ENCODE peak calls at places on chromosomes 16 and 17, in five cellular contexts. B is A549, A is heart left ventricle, Z is esophagus muscularis mucosa, R is left ventricle myocardium inferior. C is an unnamed sample.

GRCh38 chr16:31427441-31428276 is 501 bp downstream of the COX6A2 start:
- DNase-seq in A (peak; percentile 87), Z (no peak), B (no peak), R (peak; percentile 70), C (no peak)

GRCh38 chr17:43212641-43213490 is 1.2 kb downstream of the TMEM106A start:
- DNase-seq in R (no peak), Z (no peak), A (no peak), B (no peak), C (no peak)

GRCh38 chr17:19533036-19533717 is 477 bp upstream of the SLC47A1 start:
- DNase-seq in Z (no peak), B (no peak), R (no peak), A (no peak), C (no peak)

GRCh38 chr16:28255838-28256237 is 36.5 kb upstream of the SBK1 start:
- DNase-seq in B (no peak), A (no peak), Z (no peak), R (no peak), C (no peak)

GRCh38 chr16:50671644-50672260 is 9.4 kb downstream of the SNX20 start:
- DNase-seq in R (no peak), Z (no peak), B (peak; percentile 62), A (no peak), C (no peak)

GRCh38 chr17:606501-607243 is 108.0 kb downstream of the VPS53 start:
- DNase-seq in A (no peak), Z (no peak), R (no peak), B (peak; percentile 58), C (no peak)

GRCh38 chr16:58464047-58464915 is 35.7 kb upstream of the NDRG4 start:
- DNase-seq in Z (no peak), A (no peak), B (no peak), R (peak; percentile 53), C (no peak)

GRCh38 chr16:642189-643049 is 791 bp downstream of the MCRIP2 start:
- DNase-seq in A (no peak), B (peak; percentile 52), Z (no peak), R (peak; percentile 67), C (no peak)

GRCh38 chr17:82356845-82357355 is 2.1 kb upstream of the TEX19 start:
- DNase-seq in Z (no peak), B (no peak), R (no peak), A (no peak), C (peak; percentile 44)

DNA sequence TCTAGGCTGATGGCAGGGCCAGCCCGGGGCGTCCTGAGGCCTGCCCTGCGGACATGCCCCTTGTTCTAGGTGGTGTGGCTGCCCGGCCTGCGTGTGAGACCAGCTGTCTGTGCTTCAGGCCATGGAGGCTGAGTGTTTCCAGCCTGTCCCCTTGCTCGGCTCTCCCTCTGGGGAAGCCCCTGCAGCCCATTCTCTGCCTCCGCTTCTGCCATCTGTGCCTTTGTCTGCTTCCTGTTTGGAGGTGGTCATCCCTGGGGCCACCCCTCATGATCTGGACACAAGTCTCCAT is 184.7 kb downstream of the SEC14L1 start:
- DNase-seq in Z (no peak), B (no peak), R (no peak), A (no peak), C (no peak)
- H3K4me1 ChIP-seq in Z (peaks cover 83% of the 10 kb centered on the region), B (peaks cover 87% of the 10 kb centered on the region), R (peaks cover 52% of the 10 kb centered on the region), A (peaks cover 27% of the 10 kb centered on the region), C (peaks cover 59% of the 10 kb centered on the region)

DNA sequence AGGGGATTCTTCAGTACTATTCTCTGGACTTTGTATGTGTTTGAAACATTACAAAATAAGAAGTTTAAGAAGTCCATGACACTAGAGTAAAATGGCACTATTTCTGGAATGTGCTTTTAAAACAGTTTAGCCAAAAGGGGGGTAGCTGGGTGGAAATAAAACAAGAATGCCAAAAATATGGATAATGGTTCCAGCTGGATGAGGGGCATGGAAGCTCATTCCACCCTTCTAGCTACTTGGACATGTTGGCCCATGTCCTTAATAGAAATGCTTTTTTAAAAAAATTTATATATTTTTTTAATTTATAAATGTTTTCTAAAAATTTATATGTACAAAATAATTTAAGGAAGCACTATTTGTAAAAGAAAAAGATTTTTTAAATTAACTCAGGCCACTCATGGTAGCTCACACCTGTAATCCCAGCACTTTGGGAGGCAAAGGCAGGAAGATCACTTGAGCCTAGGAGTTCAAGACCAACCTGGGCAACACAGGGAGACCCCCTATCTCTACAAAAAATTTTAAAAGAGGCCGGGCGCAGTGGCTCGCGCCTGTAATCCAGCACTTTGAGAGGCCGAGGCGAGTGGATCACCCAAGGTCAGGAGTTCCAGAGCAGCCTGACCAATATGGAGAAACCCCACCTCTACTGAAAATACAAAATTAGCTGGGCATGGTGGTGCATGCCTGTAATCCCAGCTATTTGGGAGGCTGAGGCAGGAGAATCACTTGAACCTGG is 12.8 kb downstream of the ZC3H7A start:
- DNase-seq in Z (no peak), B (no peak), A (no peak), R (no peak), C (no peak)
- H3K4me3 ChIP-seq in Z (no peak overlapping the region), B (no peak overlapping the region), A (no peak overlapping the region), R (peak overlapping the region; percentile 48), C (no peak overlapping the region)

DNA sequence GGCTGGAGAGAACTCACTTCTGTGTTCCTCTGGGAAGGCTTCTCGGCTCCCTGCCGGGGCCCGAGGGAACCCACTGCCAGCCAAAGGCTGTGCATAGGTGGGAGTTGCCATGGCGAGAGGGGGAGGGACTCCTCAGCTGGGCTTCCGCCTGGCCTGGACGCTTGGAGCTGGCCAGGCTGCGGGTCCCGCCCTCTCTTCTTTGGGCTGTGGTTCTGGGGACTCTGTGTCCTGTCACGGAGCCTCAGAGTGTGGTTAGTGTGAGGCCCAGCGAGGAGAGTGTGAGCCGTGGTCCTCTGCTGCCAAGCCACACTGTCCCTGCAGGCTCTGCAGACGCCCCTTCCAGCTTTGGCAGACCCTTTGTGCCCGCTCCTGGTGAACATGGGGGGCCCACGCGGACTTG is 123.1 kb downstream of the OR1D5 start:
- DNase-seq in A (peak; percentile 77), B (no peak), R (peak; percentile 70), Z (no peak), C (no peak)
- H3K27ac ChIP-seq in A (peak overlapping the region; percentile 56), B (peak overlapping the region; percentile 45), R (peak overlapping the region; percentile 85), Z (no peak overlapping the region), C (no peak overlapping the region)

GRCh38 chr16:83054302-83054701 is 427.5 kb downstream of the CDH13 start:
- DNase-seq in Z (no peak), B (no peak), A (no peak), R (no peak), C (no peak)

GRCh38 chr16:83059237-83059636 is 432.5 kb downstream of the CDH13 start:
- DNase-seq in Z (no peak), R (no peak), B (no peak), A (no peak), C (no peak)

GRCh38 chr16:83058376-83058775 is 431.6 kb downstream of the CDH13 start:
- DNase-seq in Z (no peak), R (no peak), A (no peak), B (no peak), C (peak; percentile 52)
- H3K4me1 ChIP-seq in Z (no peaks in the 10 kb centered on the region), R (peaks cover 2% of the 10 kb centered on the region), A (no peaks in the 10 kb centered on the region), B (no peaks in the 10 kb centered on the region), C (peaks cover 6% of the 10 kb centered on the region)

GRCh38 chr17:40018211-40019121 is 3.2 kb downstream of the CSF3 start:
- DNase-seq in B (no peak), Z (no peak), R (peak; percentile 50), A (peak; percentile 75), C (no peak)
- H3K4me3 ChIP-seq in B (no peak overlapping the region), Z (no peak overlapping the region), R (no peak overlapping the region), A (no peak overlapping the region), C (no peak overlapping the region)

DNA sequence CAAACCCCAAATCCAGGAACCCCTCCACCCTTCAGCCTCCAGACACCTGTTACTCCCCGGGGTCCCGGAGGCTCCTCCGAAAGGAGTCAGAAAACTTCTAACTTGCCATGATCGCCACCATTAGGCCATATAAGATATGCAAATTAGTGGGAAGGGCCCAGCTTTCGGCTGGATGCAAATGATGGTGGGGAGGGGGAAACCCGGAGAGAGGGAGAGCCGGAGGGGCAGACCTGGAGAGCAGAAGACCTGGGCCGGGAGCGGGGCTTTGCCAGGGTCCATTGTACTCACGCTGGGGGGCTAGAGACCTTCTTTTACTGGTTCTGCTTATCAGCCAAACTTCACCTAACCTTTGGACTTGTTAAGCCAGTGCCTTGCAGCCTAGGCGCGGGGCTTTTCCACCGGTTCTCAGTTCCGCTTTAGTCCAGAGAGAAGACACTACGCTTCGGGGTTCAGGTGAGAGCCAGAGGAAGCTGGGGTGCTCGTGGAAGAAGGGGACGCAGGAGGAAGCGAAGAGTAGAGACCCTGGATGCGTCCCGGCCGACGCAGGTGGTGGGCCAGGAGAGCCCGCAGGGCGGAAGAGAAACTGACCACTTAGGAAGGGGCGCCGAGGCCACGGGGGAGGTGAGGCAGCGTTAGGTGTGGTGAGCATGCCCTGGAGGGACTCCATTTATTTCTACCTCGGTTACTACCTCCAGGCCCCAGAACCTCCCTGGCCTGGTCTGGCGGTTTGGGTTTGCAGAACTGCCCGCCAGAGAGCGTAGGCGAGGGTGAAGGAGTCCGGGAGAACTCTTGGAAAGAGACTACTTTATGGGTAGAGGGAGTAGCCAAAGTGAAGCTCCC is at the start of gene HNF1B:
- DNase-seq in B (peak; percentile 68), A (no peak), Z (no peak), R (no peak), C (no peak)
- H3K27ac ChIP-seq in B (peak within 1 kb of the TSS; percentile 94), A (no peak within 1 kb of the TSS), Z (no peak within 1 kb of the TSS), R (no peak within 1 kb of the TSS), C (no peak within 1 kb of the TSS)

GRCh38 chr17:57316361-57316760 is 60.0 kb downstream of the MSI2 start:
- DNase-seq in A (no peak), R (no peak), B (no peak), Z (no peak), C (no peak)
- H3K4me1 ChIP-seq in A (no peaks in the 10 kb centered on the region), R (peaks cover 27% of the 10 kb centered on the region), B (peaks cover 6% of the 10 kb centered on the region), Z (no peaks in the 10 kb centered on the region), C (no peaks in the 10 kb centered on the region)

GRCh38 chr17:6753565-6753964 is 2.3 kb upstream of the XAF1 start:
- DNase-seq in R (no peak), B (no peak), Z (no peak), A (no peak), C (no peak)

GRCh38 chr17:6755281-6755680 is 565 bp upstream of the XAF1 start:
- DNase-seq in R (peak; percentile 76), A (peak; percentile 80), Z (no peak), B (no peak), C (no peak)

GRCh38 chr17:6756425-6757012 is 673 bp downstream of the XAF1 start:
- DNase-seq in Z (no peak), B (no peak), A (no peak), R (no peak), C (peak; percentile 9)

GRCh38 chr17:6757747-6758146 is 1.9 kb downstream of the XAF1 start:
- DNase-seq in Z (no peak), A (no peak), B (no peak), R (no peak), C (no peak)

GRCh38 chr17:6755731-6756184 is at the start of gene XAF1:
- DNase-seq in A (peak; percentile 71), R (peak; percentile 26), Z (no peak), B (no peak), C (peak; percentile 69)
- H3K4me3 ChIP-seq in A (peak within 1 kb of the TSS; percentile 49), R (peak within 1 kb of the TSS; percentile 73), Z (peak within 1 kb of the TSS; percentile 53), B (no peak within 1 kb of the TSS), C (peak within 1 kb of the TSS; percentile 41)

GRCh38 chr16:2855536-2855935 is 2.4 kb downstream of the PRSS22 start:
- DNase-seq in B (no peak), Z (no peak), A (no peak), R (no peak), C (no peak)
- H3K27ac ChIP-seq in B (peak overlapping the region; percentile 15), Z (no peak overlapping the region), A (no peak overlapping the region), R (no peak overlapping the region), C (no peak overlapping the region)

GRCh38 chr16:71693168-71693567 is 31.3 kb downstream of the PHLPP2 start:
- DNase-seq in B (no peak), A (no peak), Z (no peak), R (no peak), C (no peak)
- H3K4me1 ChIP-seq in B (peaks cover 1% of the 10 kb centered on the region), A (no peaks in the 10 kb centered on the region), Z (no peaks in the 10 kb centered on the region), R (no peaks in the 10 kb centered on the region), C (no peaks in the 10 kb centered on the region)